ENCODE peak calls at places on chromosome 13, in four cellular contexts. R, U, H and W are unnamed samples.

GRCh38 chr13:98678741-98679140 is 73.7 kb downstream of the SLC15A1 start:
- DNase-seq in U (no peak), R (no peak), H (no peak), W (no peak)

GRCh38 chr13:23956106-23956505 is 58.8 kb upstream of the C1QTNF9B start:
- DNase-seq in H (no peak), U (no peak), R (no peak), W (no peak)

GRCh38 chr13:67574320-67575233 is 344.4 kb upstream of the PCDH9 start:
- DNase-seq in H (no peak), R (no peak), U (no peak), W (no peak)

GRCh38 chr13:75569576-75569975 is 20.0 kb downstream of the UCHL3 start:
- DNase-seq in R (no peak), H (no peak), U (no peak), W (no peak)

GRCh38 chr13:67642638-67643037 is 412.5 kb upstream of the PCDH9 start:
- DNase-seq in H (no peak), U (no peak), R (no peak), W (no peak)

GRCh38 chr13:31880849-31881494 is 141.6 kb downstream of the RXFP2 start:
- DNase-seq in U (no peak), H (no peak), R (no peak), W (no peak)

GRCh38 chr13:27569405-27569804 is 50.9 kb downstream of the LNX2 start:
- DNase-seq in U (no peak), H (no peak), R (no peak), W (no peak)

GRCh38 chr13:47976325-47976724 is 24.7 kb downstream of the SUCLA2 start:
- DNase-seq in U (no peak), H (no peak), R (no peak), W (no peak)

GRCh38 chr13:109095126-109095525 is 465.7 kb downstream of the MYO16 start:
- DNase-seq in U (no peak), R (no peak), H (no peak), W (no peak)

GRCh38 chr13:50334944-50335343 is 319.7 kb downstream of the KCNRG start:
- DNase-seq in R (no peak), U (no peak), H (no peak), W (no peak)

GRCh38 chr13:45341799-45342584 is 1.0 kb upstream of the TPT1 start:
- DNase-seq in H (peak), U (no peak), R (peak), W (no peak)